ENCODE peak calls at places on chromosome 1, in five cellular contexts. C is stimulated activated CD4-positive, alpha-beta T cell treated with anti-CD3 and anti-CD28 coated beads, Interleukin-12 subunit alpha, Interleukin-12 subunit beta, amount 100 ng/mL, for 48 hours; G is dorsolateral prefrontal cortex; R is cardiac muscle cell; W is RKO. J is an unnamed sample.

GRCh38 chr1:35386954-35387353 is 118.4 kb downstream of the ZMYM4 start:
- DNase-seq in C (no peak), G (no peak), R (no peak), W (no peak), J (no peak)

GRCh38 chr1:4032571-4032970 is 132.5 kb upstream of the C1orf174 start:
- DNase-seq in C (no peak), G (no peak), R (no peak), W (no peak), J (no peak)

GRCh38 chr1:6628971-6629479 is 4.4 kb downstream of the THAP3 start:
- DNase-seq in C (no peak), G (no peak), R (no peak), W (no peak), J (no peak)

GRCh38 chr1:25531082-25531461 is 12.3 kb upstream of the LDLRAP1 start:
- DNase-seq in C (no peak), G (no peak), R (no peak), W (no peak), J (no peak)

GRCh38 chr1:2489615-2490014 is 13.5 kb downstream of the PLCH2 start:
- DNase-seq in C (no peak), G (peak; percentile 60), R (no peak), W (no peak), J (no peak)

GRCh38 chr1:38021969-38022368 is 9.4 kb downstream of the UTP11 start:
- DNase-seq in C (no peak), G (no peak), R (no peak), W (no peak), J (no peak)

GRCh38 chr1:21926814-21927530 is 10.1 kb downstream of the HSPG2 start:
- DNase-seq in C (no peak), G (no peak), R (no peak), W (no peak), J (no peak)

GRCh38 chr1:30524840-30525617 is 198.4 kb downstream of the MATN1 start:
- DNase-seq in C (no peak), G (no peak), R (no peak), W (no peak), J (no peak)

GRCh38 chr1:153741946-153742345 is 14.1 kb downstream of the INTS3 start:
- DNase-seq in C (no peak), G (no peak), R (no peak), W (no peak), J (no peak)

GRCh38 chr1:58317086-58317485 is 229.4 kb downstream of the OMA1 start:
- DNase-seq in C (no peak), G (no peak), R (no peak), W (no peak), J (no peak)

GRCh38 chr1:154583691-154584212 is 16.2 kb downstream of the CHRNB2 start:
- DNase-seq in C (no peak), G (no peak), R (no peak), W (no peak), J (no peak)

GRCh38 chr1:228884196-228884595 is 148.9 kb downstream of the RHOU start:
- DNase-seq in C (no peak), G (no peak), R (no peak), W (no peak), J (no peak)